ENCODE peak calls at places on chromosome 10, in four cellular contexts. One of them, this sample, is unnamed.

GRCh38 chr10:29530112-29530976 is 104.4 kb downstream of the SVIL start:
- DNase-seq in stimulated activated naive B cell treated with anti-CD40 and anti-IgM and Interleukin-4, amounts not matched to agents 10 μg/mL and 1 μg/mL and 100 μg/mL, for 72 hours: no peak
- DNase-seq in Peyer's patch: no peak
- DNase-seq in HEK293T: no peak
- DNase-seq in this sample: no peak

GRCh38 chr10:28788252-28788651 is 110.9 kb downstream of the BAMBI start:
- DNase-seq in HEK293T: no peak
- DNase-seq in Peyer's patch: no peak
- DNase-seq in stimulated activated naive B cell treated with anti-CD40 and anti-IgM and Interleukin-4, amounts not matched to agents 10 μg/mL and 1 μg/mL and 100 μg/mL, for 72 hours: peak
- DNase-seq in this sample: no peak

GRCh38 chr10:124160176-124160575 is 66.8 kb upstream of the CHST15 start:
- DNase-seq in stimulated activated naive B cell treated with anti-CD40 and anti-IgM and Interleukin-4, amounts not matched to agents 10 μg/mL and 1 μg/mL and 100 μg/mL, for 72 hours: no peak
- DNase-seq in HEK293T: no peak
- DNase-seq in Peyer's patch: no peak
- DNase-seq in this sample: no peak

GRCh38 chr10:3162533-3162932 is 10.0 kb downstream of the PITRM1 start:
- DNase-seq in Peyer's patch: no peak
- DNase-seq in stimulated activated naive B cell treated with anti-CD40 and anti-IgM and Interleukin-4, amounts not matched to agents 10 μg/mL and 1 μg/mL and 100 μg/mL, for 72 hours: no peak
- DNase-seq in HEK293T: no peak
- DNase-seq in this sample: no peak

GRCh38 chr10:103083977-103084320 is 109.1 kb downstream of the NT5C2 start:
- DNase-seq in HEK293T: no peak
- DNase-seq in stimulated activated naive B cell treated with anti-CD40 and anti-IgM and Interleukin-4, amounts not matched to agents 10 μg/mL and 1 μg/mL and 100 μg/mL, for 72 hours: no peak
- DNase-seq in Peyer's patch: no peak
- DNase-seq in this sample: no peak

GRCh38 chr10:52488606-52489485 is 174.8 kb downstream of the DKK1 start:
- DNase-seq in Peyer's patch: no peak
- DNase-seq in stimulated activated naive B cell treated with anti-CD40 and anti-IgM and Interleukin-4, amounts not matched to agents 10 μg/mL and 1 μg/mL and 100 μg/mL, for 72 hours: no peak
- DNase-seq in HEK293T: peak
- DNase-seq in this sample: no peak

GRCh38 chr10:125001313-125002043 is 59.6 kb downstream of the ZRANB1 start:
- DNase-seq in stimulated activated naive B cell treated with anti-CD40 and anti-IgM and Interleukin-4, amounts not matched to agents 10 μg/mL and 1 μg/mL and 100 μg/mL, for 72 hours: no peak
- DNase-seq in HEK293T: no peak
- DNase-seq in Peyer's patch: no peak
- DNase-seq in this sample: peak

GRCh38 chr10:128047991-128048826 is 78.0 kb downstream of the MKI67 start:
- DNase-seq in stimulated activated naive B cell treated with anti-CD40 and anti-IgM and Interleukin-4, amounts not matched to agents 10 μg/mL and 1 μg/mL and 100 μg/mL, for 72 hours: no peak
- DNase-seq in HEK293T: no peak
- DNase-seq in Peyer's patch: peak
- DNase-seq in this sample: no peak

GRCh38 chr10:61280303-61280702 is 172.9 kb downstream of the TMEM26 start:
- DNase-seq in stimulated activated naive B cell treated with anti-CD40 and anti-IgM and Interleukin-4, amounts not matched to agents 10 μg/mL and 1 μg/mL and 100 μg/mL, for 72 hours: no peak
- DNase-seq in Peyer's patch: no peak
- DNase-seq in HEK293T: no peak
- DNase-seq in this sample: no peak

GRCh38 chr10:46046261-46046660 is at the start of gene MSMB:
- DNase-seq in Peyer's patch: no peak
- DNase-seq in HEK293T: no peak
- DNase-seq in stimulated activated naive B cell treated with anti-CD40 and anti-IgM and Interleukin-4, amounts not matched to agents 10 μg/mL and 1 μg/mL and 100 μg/mL, for 72 hours: no peak
- DNase-seq in this sample: no peak

GRCh38 chr10:74150151-74151056 is at the start of gene AP3M1:
- DNase-seq in stimulated activated naive B cell treated with anti-CD40 and anti-IgM and Interleukin-4, amounts not matched to agents 10 μg/mL and 1 μg/mL and 100 μg/mL, for 72 hours: peak
- DNase-seq in HEK293T: peak
- DNase-seq in Peyer's patch: peak
- DNase-seq in this sample: peak

GRCh38 chr10:22250897-22251605 is 33.2 kb upstream of the EBLN1 start:
- DNase-seq in HEK293T: no peak
- DNase-seq in Peyer's patch: peak
- DNase-seq in stimulated activated naive B cell treated with anti-CD40 and anti-IgM and Interleukin-4, amounts not matched to agents 10 μg/mL and 1 μg/mL and 100 μg/mL, for 72 hours: peak
- DNase-seq in this sample: no peak

GRCh38 chr10:12337407-12337806 is 11.9 kb upstream of the CAMK1D start:
- DNase-seq in stimulated activated naive B cell treated with anti-CD40 and anti-IgM and Interleukin-4, amounts not matched to agents 10 μg/mL and 1 μg/mL and 100 μg/mL, for 72 hours: no peak
- DNase-seq in HEK293T: no peak
- DNase-seq in Peyer's patch: no peak
- DNase-seq in this sample: no peak

GRCh38 chr10:89853796-89854195 is 152.4 kb downstream of the KIF20B start:
- DNase-seq in stimulated activated naive B cell treated with anti-CD40 and anti-IgM and Interleukin-4, amounts not matched to agents 10 μg/mL and 1 μg/mL and 100 μg/mL, for 72 hours: no peak
- DNase-seq in HEK293T: no peak
- DNase-seq in Peyer's patch: no peak
- DNase-seq in this sample: no peak

GRCh38 chr10:11307004-11307403 is 289.3 kb downstream of the CELF2 start:
- DNase-seq in Peyer's patch: no peak
- DNase-seq in HEK293T: no peak
- DNase-seq in stimulated activated naive B cell treated with anti-CD40 and anti-IgM and Interleukin-4, amounts not matched to agents 10 μg/mL and 1 μg/mL and 100 μg/mL, for 72 hours: no peak
- DNase-seq in this sample: no peak

GRCh38 chr10:69278446-69278963 is at the start of gene HK1:
- DNase-seq in Peyer's patch: no peak
- DNase-seq in HEK293T: no peak
- DNase-seq in stimulated activated naive B cell treated with anti-CD40 and anti-IgM and Interleukin-4, amounts not matched to agents 10 μg/mL and 1 μg/mL and 100 μg/mL, for 72 hours: no peak
- DNase-seq in this sample: no peak

GRCh38 chr10:30836411-30836810 is 195.3 kb downstream of the ZNF438 start:
- DNase-seq in HEK293T: no peak
- DNase-seq in stimulated activated naive B cell treated with anti-CD40 and anti-IgM and Interleukin-4, amounts not matched to agents 10 μg/mL and 1 μg/mL and 100 μg/mL, for 72 hours: no peak
- DNase-seq in Peyer's patch: no peak
- DNase-seq in this sample: no peak

GRCh38 chr10:52755297-52756062 is 17.1 kb downstream of the MBL2 start:
- DNase-seq in stimulated activated naive B cell treated with anti-CD40 and anti-IgM and Interleukin-4, amounts not matched to agents 10 μg/mL and 1 μg/mL and 100 μg/mL, for 72 hours: no peak
- DNase-seq in Peyer's patch: no peak
- DNase-seq in HEK293T: no peak
- DNase-seq in this sample: no peak

GRCh38 chr10:77051837-77052236 is 585.8 kb downstream of the KCNMA1 start:
- DNase-seq in stimulated activated naive B cell treated with anti-CD40 and anti-IgM and Interleukin-4, amounts not matched to agents 10 μg/mL and 1 μg/mL and 100 μg/mL, for 72 hours: no peak
- DNase-seq in Peyer's patch: no peak
- DNase-seq in HEK293T: no peak
- DNase-seq in this sample: no peak

GRCh38 chr10:26408858-26409494 is 29.2 kb upstream of the APBB1IP start:
- DNase-seq in stimulated activated naive B cell treated with anti-CD40 and anti-IgM and Interleukin-4, amounts not matched to agents 10 μg/mL and 1 μg/mL and 100 μg/mL, for 72 hours: no peak
- DNase-seq in HEK293T: no peak
- DNase-seq in Peyer's patch: no peak
- DNase-seq in this sample: no peak

GRCh38 chr10:91726355-91726754 is 71.9 kb upstream of the TNKS2 start:
- DNase-seq in HEK293T: no peak
- DNase-seq in stimulated activated naive B cell treated with anti-CD40 and anti-IgM and Interleukin-4, amounts not matched to agents 10 μg/mL and 1 μg/mL and 100 μg/mL, for 72 hours: no peak
- DNase-seq in Peyer's patch: no peak
- DNase-seq in this sample: no peak

GRCh38 chr10:79608505-79609375 is 2.0 kb upstream of the SFTPA1 start:
- DNase-seq in Peyer's patch: no peak
- DNase-seq in HEK293T: peak
- DNase-seq in stimulated activated naive B cell treated with anti-CD40 and anti-IgM and Interleukin-4, amounts not matched to agents 10 μg/mL and 1 μg/mL and 100 μg/mL, for 72 hours: peak
- DNase-seq in this sample: no peak

GRCh38 chr10:36118289-36118688 is 476.2 kb upstream of the FZD8 start:
- DNase-seq in Peyer's patch: no peak
- DNase-seq in HEK293T: no peak
- DNase-seq in stimulated activated naive B cell treated with anti-CD40 and anti-IgM and Interleukin-4, amounts not matched to agents 10 μg/mL and 1 μg/mL and 100 μg/mL, for 72 hours: no peak
- DNase-seq in this sample: no peak

GRCh38 chr10:77707570-77707969 is 70.0 kb upstream of the KCNMA1 start:
- DNase-seq in HEK293T: no peak
- DNase-seq in stimulated activated naive B cell treated with anti-CD40 and anti-IgM and Interleukin-4, amounts not matched to agents 10 μg/mL and 1 μg/mL and 100 μg/mL, for 72 hours: no peak
- DNase-seq in Peyer's patch: no peak
- DNase-seq in this sample: no peak

GRCh38 chr10:13001041-13001886 is at the start of gene CCDC3:
- DNase-seq in HEK293T: peak
- DNase-seq in Peyer's patch: no peak
- DNase-seq in stimulated activated naive B cell treated with anti-CD40 and anti-IgM and Interleukin-4, amounts not matched to agents 10 μg/mL and 1 μg/mL and 100 μg/mL, for 72 hours: no peak
- DNase-seq in this sample: no peak

GRCh38 chr10:92849234-92849525 is 860 bp downstream of the EXOC6 start:
- DNase-seq in HEK293T: no peak
- DNase-seq in Peyer's patch: no peak
- DNase-seq in stimulated activated naive B cell treated with anti-CD40 and anti-IgM and Interleukin-4, amounts not matched to agents 10 μg/mL and 1 μg/mL and 100 μg/mL, for 72 hours: no peak
- DNase-seq in this sample: no peak

GRCh38 chr10:125054664-125055273 is 105.6 kb downstream of the CTBP2 start:
- DNase-seq in HEK293T: no peak
- DNase-seq in Peyer's patch: no peak
- DNase-seq in stimulated activated naive B cell treated with anti-CD40 and anti-IgM and Interleukin-4, amounts not matched to agents 10 μg/mL and 1 μg/mL and 100 μg/mL, for 72 hours: no peak
- DNase-seq in this sample: no peak

GRCh38 chr10:42753126-42753506 is 29.5 kb upstream of the BMS1 start:
- DNase-seq in HEK293T: peak
- DNase-seq in stimulated activated naive B cell treated with anti-CD40 and anti-IgM and Interleukin-4, amounts not matched to agents 10 μg/mL and 1 μg/mL and 100 μg/mL, for 72 hours: peak
- DNase-seq in Peyer's patch: peak
- DNase-seq in this sample: peak

GRCh38 chr10:16195894-16196293 is 240.9 kb upstream of the PTER start:
- DNase-seq in Peyer's patch: no peak
- DNase-seq in HEK293T: no peak
- DNase-seq in stimulated activated naive B cell treated with anti-CD40 and anti-IgM and Interleukin-4, amounts not matched to agents 10 μg/mL and 1 μg/mL and 100 μg/mL, for 72 hours: no peak
- DNase-seq in this sample: no peak

GRCh38 chr10:25177093-25177753 is 2.4 kb downstream of the GPR158 start:
- DNase-seq in Peyer's patch: no peak
- DNase-seq in HEK293T: no peak
- DNase-seq in stimulated activated naive B cell treated with anti-CD40 and anti-IgM and Interleukin-4, amounts not matched to agents 10 μg/mL and 1 μg/mL and 100 μg/mL, for 72 hours: peak
- DNase-seq in this sample: no peak

GRCh38 chr10:114754445-114755320 is 66.9 kb upstream of the FHIP2A start:
- DNase-seq in Peyer's patch: no peak
- DNase-seq in stimulated activated naive B cell treated with anti-CD40 and anti-IgM and Interleukin-4, amounts not matched to agents 10 μg/mL and 1 μg/mL and 100 μg/mL, for 72 hours: no peak
- DNase-seq in HEK293T: peak
- DNase-seq in this sample: no peak

This sample was measured in stomach.